ENCODE peak calls at places on chromosome 13, in five cellular contexts. One of them, this sample, is unnamed.

GRCh38 chr13:79392882-79393563 is 13.0 kb downstream of the RBM26 start:
- DNase-seq in neural progenitor cell: no peak
- DNase-seq in cardiac muscle cell: no peak
- DNase-seq in astrocyte: peak
- DNase-seq in naive thymus-derived CD4-positive, alpha-beta T cell: peak
- DNase-seq in this sample: no peak

GRCh38 chr13:31209172-31209818 is 9.5 kb downstream of the B3GLCT start:
- DNase-seq in cardiac muscle cell: peak
- DNase-seq in astrocyte: peak
- DNase-seq in naive thymus-derived CD4-positive, alpha-beta T cell: no peak
- DNase-seq in neural progenitor cell: peak
- DNase-seq in this sample: peak

GRCh38 chr13:51844862-51845573 is at the start of gene TMEM272:
- DNase-seq in naive thymus-derived CD4-positive, alpha-beta T cell: peak
- DNase-seq in astrocyte: no peak
- DNase-seq in cardiac muscle cell: peak
- DNase-seq in neural progenitor cell: peak
- DNase-seq in this sample: peak

GRCh38 chr13:37701972-37702371 is 103.4 kb upstream of the POSTN start:
- DNase-seq in cardiac muscle cell: no peak
- DNase-seq in naive thymus-derived CD4-positive, alpha-beta T cell: no peak
- DNase-seq in astrocyte: peak
- DNase-seq in neural progenitor cell: no peak
- DNase-seq in this sample: no peak

GRCh38 chr13:113951246-113951999 is 22.5 kb downstream of the C13orf46 start:
- DNase-seq in cardiac muscle cell: peak
- DNase-seq in naive thymus-derived CD4-positive, alpha-beta T cell: peak
- DNase-seq in neural progenitor cell: peak
- DNase-seq in astrocyte: no peak
- DNase-seq in this sample: peak

GRCh38 chr13:37198629-37199028 is 93.2 kb upstream of the CSNK1A1L start:
- DNase-seq in astrocyte: no peak
- DNase-seq in cardiac muscle cell: no peak
- DNase-seq in naive thymus-derived CD4-positive, alpha-beta T cell: no peak
- DNase-seq in neural progenitor cell: peak
- DNase-seq in this sample: no peak

GRCh38 chr13:93818345-93818744 is 591.7 kb downstream of the GPC6 start:
- DNase-seq in neural progenitor cell: peak
- DNase-seq in naive thymus-derived CD4-positive, alpha-beta T cell: no peak
- DNase-seq in astrocyte: no peak
- DNase-seq in cardiac muscle cell: no peak
- DNase-seq in this sample: no peak

GRCh38 chr13:113729329-113730019 is 29.6 kb upstream of the TMEM255B start:
- DNase-seq in neural progenitor cell: no peak
- DNase-seq in naive thymus-derived CD4-positive, alpha-beta T cell: no peak
- DNase-seq in astrocyte: no peak
- DNase-seq in cardiac muscle cell: no peak
- DNase-seq in this sample: peak

GRCh38 chr13:88107486-88108044 is 436.4 kb downstream of the SLITRK5 start:
- DNase-seq in naive thymus-derived CD4-positive, alpha-beta T cell: no peak
- DNase-seq in cardiac muscle cell: no peak
- DNase-seq in astrocyte: no peak
- DNase-seq in neural progenitor cell: no peak
- DNase-seq in this sample: no peak

GRCh38 chr13:75181906-75182305 is 300.1 kb downstream of the TBC1D4 start:
- DNase-seq in neural progenitor cell: no peak
- DNase-seq in naive thymus-derived CD4-positive, alpha-beta T cell: no peak
- DNase-seq in cardiac muscle cell: no peak
- DNase-seq in astrocyte: peak
- DNase-seq in this sample: no peak

GRCh38 chr13:35140321-35140720 is 198.3 kb downstream of the NBEA start:
- DNase-seq in cardiac muscle cell: no peak
- DNase-seq in naive thymus-derived CD4-positive, alpha-beta T cell: no peak
- DNase-seq in neural progenitor cell: no peak
- DNase-seq in astrocyte: no peak
- DNase-seq in this sample: no peak

GRCh38 chr13:86960876-86961275 is 710.3 kb upstream of the SLITRK5 start:
- DNase-seq in naive thymus-derived CD4-positive, alpha-beta T cell: no peak
- DNase-seq in cardiac muscle cell: no peak
- DNase-seq in astrocyte: peak
- DNase-seq in neural progenitor cell: no peak
- DNase-seq in this sample: no peak

GRCh38 chr13:45180303-45180702 is 20.5 kb downstream of the KCTD4 start:
- DNase-seq in astrocyte: no peak
- DNase-seq in neural progenitor cell: no peak
- DNase-seq in naive thymus-derived CD4-positive, alpha-beta T cell: no peak
- DNase-seq in cardiac muscle cell: no peak
- DNase-seq in this sample: no peak

GRCh38 chr13:45180713-45181601 is 19.9 kb downstream of the KCTD4 start:
- DNase-seq in naive thymus-derived CD4-positive, alpha-beta T cell: no peak
- DNase-seq in astrocyte: no peak
- DNase-seq in cardiac muscle cell: no peak
- DNase-seq in neural progenitor cell: no peak
- DNase-seq in this sample: no peak

GRCh38 chr13:45174478-45174877 is 26.4 kb downstream of the KCTD4 start:
- DNase-seq in neural progenitor cell: no peak
- DNase-seq in naive thymus-derived CD4-positive, alpha-beta T cell: no peak
- DNase-seq in astrocyte: no peak
- DNase-seq in cardiac muscle cell: no peak
- DNase-seq in this sample: no peak

GRCh38 chr13:45179428-45179827 is 21.4 kb downstream of the KCTD4 start:
- DNase-seq in neural progenitor cell: no peak
- DNase-seq in cardiac muscle cell: no peak
- DNase-seq in naive thymus-derived CD4-positive, alpha-beta T cell: no peak
- DNase-seq in astrocyte: peak
- DNase-seq in this sample: no peak

DNA sequence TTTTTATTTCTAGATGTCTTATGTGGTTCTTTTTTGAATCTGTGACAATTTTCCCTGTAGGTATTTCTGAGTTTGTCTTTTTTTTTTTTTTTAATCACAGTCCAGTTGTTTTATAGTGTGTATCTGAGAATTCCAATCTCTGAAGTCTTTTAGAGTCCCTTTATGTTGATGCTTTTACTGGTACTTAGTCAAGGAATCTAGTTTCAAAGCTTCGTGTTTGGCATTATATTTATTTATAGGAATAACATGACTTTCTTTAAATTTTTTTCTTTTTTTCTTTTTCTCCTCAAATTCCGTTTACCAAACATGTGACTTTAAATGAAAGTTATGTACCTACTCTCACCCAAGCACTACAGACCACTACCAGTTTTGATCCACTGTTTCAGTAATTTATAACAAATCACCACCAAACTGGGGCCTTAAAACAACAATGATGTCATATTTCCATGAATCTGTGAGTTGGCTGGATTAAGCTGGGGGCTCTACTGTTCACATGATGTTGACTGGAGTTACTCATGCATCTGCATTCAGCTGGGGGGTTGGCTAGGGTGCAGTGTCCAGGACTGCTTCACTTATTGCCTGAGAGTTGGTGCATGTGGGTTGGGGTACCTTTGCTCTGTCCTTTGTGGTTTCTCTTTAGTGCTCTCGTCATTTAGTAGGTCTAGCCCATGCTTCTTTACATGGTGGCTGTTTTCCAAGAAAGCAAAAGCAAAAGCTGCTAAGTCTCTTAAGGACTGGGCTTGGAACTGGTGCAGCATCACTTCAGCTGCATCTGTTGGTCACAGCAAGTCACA is 22.3 kb downstream of the KCTD4 start:
- DNase-seq in astrocyte: peak
- DNase-seq in naive thymus-derived CD4-positive, alpha-beta T cell: no peak
- DNase-seq in neural progenitor cell: no peak
- DNase-seq in cardiac muscle cell: no peak
- DNase-seq in this sample: no peak
- H3K4me3 ChIP-seq in astrocyte: peak
- H3K4me3 ChIP-seq in naive thymus-derived CD4-positive, alpha-beta T cell: no peak
- H3K4me3 ChIP-seq in neural progenitor cell: no peak
- H3K4me3 ChIP-seq in cardiac muscle cell: no peak
- H3K4me3 ChIP-seq in this sample: no peak

GRCh38 chr13:108897955-108898354 is 268.5 kb downstream of the MYO16 start:
- DNase-seq in cardiac muscle cell: no peak
- DNase-seq in neural progenitor cell: no peak
- DNase-seq in naive thymus-derived CD4-positive, alpha-beta T cell: no peak
- DNase-seq in astrocyte: no peak
- DNase-seq in this sample: no peak
- H3K4me3 ChIP-seq in cardiac muscle cell: no peak
- H3K4me3 ChIP-seq in neural progenitor cell: no peak
- H3K4me3 ChIP-seq in naive thymus-derived CD4-positive, alpha-beta T cell: no peak
- H3K4me3 ChIP-seq in astrocyte: no peak
- H3K4me3 ChIP-seq in this sample: no peak

GRCh38 chr13:99278843-99279242 is 20.7 kb upstream of the GPR18 start:
- DNase-seq in cardiac muscle cell: no peak
- DNase-seq in astrocyte: no peak
- DNase-seq in neural progenitor cell: no peak
- DNase-seq in naive thymus-derived CD4-positive, alpha-beta T cell: no peak
- DNase-seq in this sample: no peak

GRCh38 chr13:99281811-99282263 is 23.7 kb upstream of the GPR18 start:
- DNase-seq in astrocyte: no peak
- DNase-seq in naive thymus-derived CD4-positive, alpha-beta T cell: peak
- DNase-seq in neural progenitor cell: no peak
- DNase-seq in cardiac muscle cell: no peak
- DNase-seq in this sample: peak

GRCh38 chr13:99285432-99286182 is 21.6 kb downstream of the GPR183 start:
- DNase-seq in naive thymus-derived CD4-positive, alpha-beta T cell: no peak
- DNase-seq in cardiac muscle cell: peak
- DNase-seq in astrocyte: no peak
- DNase-seq in neural progenitor cell: no peak
- DNase-seq in this sample: no peak

GRCh38 chr13:99280166-99280565 is 22.0 kb upstream of the GPR18 start:
- DNase-seq in astrocyte: peak
- DNase-seq in neural progenitor cell: no peak
- DNase-seq in cardiac muscle cell: no peak
- DNase-seq in naive thymus-derived CD4-positive, alpha-beta T cell: no peak
- DNase-seq in this sample: no peak

DNA sequence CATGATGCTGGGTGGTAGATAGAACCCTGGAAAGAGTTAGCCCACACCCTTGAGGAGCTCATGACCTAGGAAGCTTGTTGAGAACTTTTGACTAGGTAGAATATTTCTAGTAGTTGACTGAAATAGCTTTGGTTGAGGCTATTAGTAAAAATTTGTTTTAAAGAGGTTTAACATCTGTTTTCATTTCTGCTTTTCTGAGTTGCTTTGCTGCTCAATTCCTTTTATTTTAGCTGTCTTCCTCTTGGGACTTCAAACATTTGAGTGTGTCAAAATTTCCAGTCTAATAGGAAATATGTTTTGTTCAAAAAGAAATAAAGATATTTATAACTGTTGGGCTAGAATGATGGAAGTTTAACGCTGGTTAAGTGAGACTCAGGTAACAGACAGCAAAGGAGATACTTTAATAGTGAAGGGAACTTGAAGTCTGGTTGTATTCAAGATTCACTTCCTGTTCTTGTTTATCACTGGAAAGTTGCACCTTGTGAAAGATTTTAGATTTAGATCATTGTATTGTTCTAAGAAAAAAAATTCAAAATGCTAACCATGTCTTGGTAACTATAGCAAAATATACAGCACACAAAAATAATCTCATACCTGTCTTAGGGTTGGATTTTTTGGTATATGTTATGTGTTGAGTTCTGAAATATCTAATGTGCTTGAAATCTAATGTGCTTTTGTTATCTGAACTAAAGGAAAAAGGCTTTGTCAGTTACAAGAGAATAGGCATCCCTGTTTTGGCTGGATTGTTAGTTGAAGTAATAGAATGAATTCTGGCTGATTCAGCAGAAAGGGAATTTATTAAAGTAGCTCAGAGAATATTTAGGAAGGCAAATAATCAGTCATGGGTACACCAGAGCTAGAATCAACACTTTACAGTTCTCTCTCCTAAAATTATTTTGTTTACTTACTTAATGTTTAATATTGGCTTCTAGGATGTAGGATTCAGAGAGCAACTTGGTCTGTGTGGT is 24.4 kb upstream of the GPR18 start:
- DNase-seq in naive thymus-derived CD4-positive, alpha-beta T cell: peak
- DNase-seq in astrocyte: no peak
- DNase-seq in cardiac muscle cell: no peak
- DNase-seq in neural progenitor cell: no peak
- DNase-seq in this sample: no peak
- H3K4me3 ChIP-seq in naive thymus-derived CD4-positive, alpha-beta T cell: peak
- H3K4me3 ChIP-seq in astrocyte: no peak
- H3K4me3 ChIP-seq in cardiac muscle cell: no peak
- H3K4me3 ChIP-seq in neural progenitor cell: no peak
- H3K4me3 ChIP-seq in this sample: no peak

DNA sequence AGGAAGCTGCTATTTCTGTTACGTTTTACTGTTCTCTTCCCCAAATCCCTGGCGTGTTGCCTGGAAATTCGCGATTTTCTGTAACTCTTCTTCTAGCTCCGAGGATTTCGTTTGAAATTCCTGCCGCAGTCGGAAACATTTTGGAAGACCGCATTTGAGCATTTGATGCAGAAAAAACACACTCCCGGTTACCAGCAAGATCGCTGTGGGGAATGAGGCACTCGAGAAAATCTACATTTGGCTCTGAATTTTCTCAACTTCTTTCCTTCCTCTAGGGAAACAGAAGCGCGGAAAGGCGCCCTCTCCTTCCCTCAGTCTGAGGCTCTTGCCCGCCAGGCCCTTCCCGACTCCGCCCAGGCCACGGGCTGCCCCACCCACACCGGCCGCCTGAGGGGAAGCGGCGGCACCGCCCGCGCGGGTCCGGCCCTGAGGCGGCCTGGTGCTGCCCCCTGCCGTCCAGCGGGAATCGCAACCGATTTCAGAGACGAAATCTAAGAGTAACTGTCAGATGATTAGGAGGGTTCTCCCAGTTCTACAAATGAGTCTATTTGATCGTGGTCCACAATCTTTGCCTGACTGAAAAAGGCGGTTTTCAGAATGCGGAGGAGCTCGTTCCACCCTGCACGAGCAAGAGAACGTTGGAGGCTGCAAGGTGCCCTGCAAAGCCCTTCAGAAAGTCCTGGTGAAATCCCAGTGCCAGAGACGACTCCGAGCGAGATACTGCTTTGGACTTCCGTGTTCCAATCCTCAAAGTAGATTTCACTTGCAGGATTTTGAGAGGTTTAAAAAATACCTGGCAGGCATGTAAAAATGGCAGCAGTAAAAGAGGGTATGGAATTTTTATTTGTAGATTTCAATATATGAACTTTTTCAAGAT is 18.4 kb upstream of the TUBGCP3 start:
- DNase-seq in neural progenitor cell: peak
- DNase-seq in naive thymus-derived CD4-positive, alpha-beta T cell: peak
- DNase-seq in astrocyte: peak
- DNase-seq in cardiac muscle cell: peak
- DNase-seq in this sample: peak
- H3K4me3 ChIP-seq in neural progenitor cell: peak
- H3K4me3 ChIP-seq in naive thymus-derived CD4-positive, alpha-beta T cell: peak
- H3K4me3 ChIP-seq in astrocyte: peak
- H3K4me3 ChIP-seq in cardiac muscle cell: peak
- H3K4me3 ChIP-seq in this sample: peak

This sample was measured in left ventricle myocardium inferior.